ENCODE peak calls at places on chromosomes 4 and X, in five cellular contexts. K is K562, I is SK-N-SH, D is GM12878, E is HepG2. G is an unnamed sample.

GRCh38 chrX:17818729-17819128 is 42.4 kb downstream of the RAI2 start:
- DNase-seq in K (no peak), I (no peak), D (no peak), E (no peak), G (no peak)

GRCh38 chrX:101347859-101348451 is 587 bp downstream of the TIMM8A start:
- DNase-seq in K (peak; percentile 38), I (peak; percentile 46), D (no peak), E (peak; percentile 43), G (no peak)

GRCh38 chr4:56786955-56787354 is 34.5 kb downstream of the SPINK2 start:
- DNase-seq in K (no peak), I (peak; percentile 34), D (no peak), E (no peak), G (no peak)

GRCh38 chr4:120055795-120056194 is 10.9 kb downstream of the MAD2L1 start:
- DNase-seq in K (no peak), I (no peak), D (no peak), E (no peak), G (no peak)

GRCh38 chr4:108702960-108703359 is 52.6 kb downstream of the OSTC start:
- DNase-seq in K (no peak), I (no peak), D (no peak), E (no peak), G (no peak)

GRCh38 chr4:6128221-6128871 is 72.0 kb downstream of the JAKMIP1 start:
- DNase-seq in K (no peak), I (no peak), D (no peak), E (peak; percentile 46), G (no peak)

GRCh38 chrX:71955530-71956120 is 45.0 kb downstream of the NHSL2 start:
- DNase-seq in K (no peak), I (no peak), D (no peak), E (no peak), G (no peak)

GRCh38 chr4:90120815-90121214 is 6.4 kb upstream of the CCSER1 start:
- DNase-seq in K (no peak), I (no peak), D (no peak), E (no peak), G (no peak)

GRCh38 chrX:47145408-47146120 is 543 bp downstream of the RBM10 start:
- DNase-seq in K (peak; percentile 30), I (peak; percentile 71), D (no peak), E (no peak), G (peak; percentile 18)

GRCh38 chrX:71622347-71623104 is 4.2 kb upstream of the CXCR3 start:
- DNase-seq in K (peak; percentile 34), I (peak; percentile 35), D (peak; percentile 68), E (peak; percentile 58), G (peak; percentile 66)

GRCh38 chr4:10123227-10124101 is 6.9 kb upstream of the WDR1 start:
- DNase-seq in K (no peak), I (peak; percentile 34), D (no peak), E (peak; percentile 86), G (no peak)

GRCh38 chr4:77193511-77194236 is 36.7 kb downstream of the CCNG2 start:
- DNase-seq in K (peak; percentile 65), I (no peak), D (peak; percentile 69), E (no peak), G (peak; percentile 93)

GRCh38 chrX:334971-335757 is 16.6 kb upstream of the GTPBP6 start:
- DNase-seq in K (no peak), I (no peak), D (no peak), E (no peak), G (no peak)

GRCh38 chr4:162241857-162242256 is 78.1 kb upstream of the FSTL5 start:
- DNase-seq in K (no peak), I (no peak), D (no peak), E (peak; percentile 27), G (no peak)

GRCh38 chr4:7978489-7978888 is 38.8 kb upstream of the AFAP1 start:
- DNase-seq in K (no peak), I (no peak), D (no peak), E (no peak), G (no peak)

GRCh38 chr4:118124977-118125376 is 90.7 kb downstream of the NDST3 start:
- DNase-seq in K (no peak), I (no peak), D (no peak), E (no peak), G (no peak)

GRCh38 chr4:78644744-78645330 is 93.3 kb downstream of the ANXA3 start:
- DNase-seq in K (peak; percentile 70), I (peak; percentile 57), D (no peak), E (peak; percentile 51), G (no peak)

GRCh38 chr4:128880662-128881061 is 71.2 kb downstream of the JADE1 start:
- DNase-seq in K (no peak), I (no peak), D (no peak), E (no peak), G (no peak)

GRCh38 chr4:85966308-85966882 is 393.5 kb downstream of the MAPK10 start:
- DNase-seq in K (no peak), I (no peak), D (no peak), E (no peak), G (no peak)

GRCh38 chrX:152989292-152989658 is 4.6 kb downstream of the PNMA5 start:
- DNase-seq in K (no peak), I (no peak), D (no peak), E (no peak), G (peak; percentile 54)

GRCh38 chr4:74886490-74886889 is 46.4 kb upstream of the PARM1 start:
- DNase-seq in K (no peak), I (no peak), D (no peak), E (no peak), G (no peak)

GRCh38 chrX:30151964-30152363 is 63.4 kb upstream of the MAGEB2 start:
- DNase-seq in K (no peak), I (no peak), D (no peak), E (no peak), G (no peak)

GRCh38 chr4:3118281-3118680 is 43.8 kb downstream of the HTT start:
- DNase-seq in K (no peak), I (no peak), D (no peak), E (no peak), G (no peak)

GRCh38 chrX:92231391-92231790 is 452.2 kb downstream of the PCDH11X start:
- DNase-seq in K (no peak), I (no peak), D (no peak), E (no peak), G (no peak)

GRCh38 chrX:3651272-3651671 is 62.2 kb downstream of the PRKX start:
- DNase-seq in K (no peak), I (peak; percentile 38), D (no peak), E (no peak), G (no peak)

GRCh38 chrX:45584717-45585116 is 384.0 kb upstream of the DIPK2B start:
- DNase-seq in K (no peak), I (no peak), D (no peak), E (peak; percentile 2), G (no peak)

GRCh38 chr4:187387709-187388108 is 607.9 kb upstream of the ZFP42 start:
- DNase-seq in K (no peak), I (no peak), D (no peak), E (no peak), G (no peak)

GRCh38 chr4:16196482-16197393 is 29.5 kb downstream of the TAPT1 start:
- DNase-seq in K (no peak), I (no peak), D (peak; percentile 21), E (peak; percentile 4), G (no peak)

DNA sequence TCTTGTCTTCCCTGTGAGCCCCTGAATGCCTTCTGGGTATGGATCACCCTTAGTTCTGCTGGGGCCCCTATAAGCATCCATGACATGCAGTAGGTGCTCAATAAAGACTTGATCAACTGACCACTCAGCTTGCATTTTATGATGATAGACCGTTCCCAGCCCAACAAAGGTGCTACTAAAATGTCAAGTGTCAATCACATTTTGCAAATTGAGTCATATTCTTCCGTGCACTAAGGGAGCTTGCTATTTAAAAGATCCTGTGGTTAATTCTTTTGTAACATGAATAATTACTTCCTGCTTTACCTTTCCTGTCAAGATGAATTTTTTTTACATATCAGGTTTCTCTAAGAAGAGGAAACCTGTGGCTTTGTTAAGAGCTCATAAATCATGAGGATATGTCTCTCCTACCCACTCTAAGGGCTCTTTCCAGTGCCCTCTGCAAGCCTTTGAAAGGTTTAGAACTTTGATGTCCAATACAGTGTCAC is 47.6 kb downstream of the SH3KBP1 start:
- DNase-seq in K (no peak), I (no peak), D (peak; percentile 64), E (no peak), G (no peak)
- TF ChIP-seq GABPA in K (no peak), I (no peak), D (no peak), E (no peak), G (no peak)

DNA sequence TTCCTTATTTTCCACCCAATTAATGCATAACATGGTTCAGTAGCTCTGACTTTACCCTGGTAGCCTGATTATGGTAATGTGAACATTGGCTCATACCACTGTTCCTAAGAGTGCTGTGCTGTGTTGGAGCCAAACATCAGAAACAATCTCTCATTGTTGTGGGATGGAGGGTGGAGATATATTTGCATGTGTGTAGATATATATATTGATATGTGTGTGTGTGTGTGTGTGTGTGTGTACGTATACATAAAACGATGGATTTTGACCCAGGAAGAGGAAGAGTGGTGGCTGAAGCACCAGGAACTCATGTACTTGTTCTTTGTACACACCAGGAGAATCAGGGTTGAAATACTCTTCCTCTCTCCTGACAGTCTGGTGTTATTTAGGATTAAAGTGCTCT is 247.7 kb downstream of the IL15 start:
- DNase-seq in K (no peak), I (no peak), D (no peak), E (no peak), G (no peak)
- TF ChIP-seq REST in K (no peak), I (no peak), D (no peak), E (no peak), G (no peak)

DNA sequence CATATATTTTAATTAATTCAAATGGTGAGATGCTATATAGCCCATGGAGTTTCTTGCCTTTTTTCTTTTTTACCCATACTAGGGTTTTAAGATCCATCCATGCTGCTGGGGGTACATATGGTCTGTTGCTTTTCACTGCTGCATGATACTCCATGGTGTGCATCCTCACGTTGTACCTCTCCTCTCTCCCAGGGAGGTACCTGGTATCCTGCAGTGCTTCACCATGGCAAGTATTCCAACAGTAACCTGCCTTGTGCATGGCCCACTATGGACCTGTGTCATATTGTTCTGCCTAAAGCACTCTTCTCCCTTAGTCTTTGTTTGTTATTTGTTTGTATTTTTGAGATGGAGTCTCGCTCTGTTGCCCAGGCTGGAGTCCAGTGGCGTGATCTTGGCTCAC is 114.3 kb upstream of the GPC4 start:
- DNase-seq in K (no peak), I (no peak), D (no peak), E (no peak), G (no peak)
- TF ChIP-seq POLR2AphosphoS5 in K (no peak), I (no peak), D (no peak), E (no peak), G (no peak)

GRCh38 chr4:148857973-148858534 is 415.8 kb upstream of the NR3C2 start:
- DNase-seq in K (no peak), I (no peak), D (no peak), E (no peak), G (no peak)
- TF ChIP-seq GABPA in K (no peak), I (no peak), D (no peak), E (no peak), G (no peak)

DNA sequence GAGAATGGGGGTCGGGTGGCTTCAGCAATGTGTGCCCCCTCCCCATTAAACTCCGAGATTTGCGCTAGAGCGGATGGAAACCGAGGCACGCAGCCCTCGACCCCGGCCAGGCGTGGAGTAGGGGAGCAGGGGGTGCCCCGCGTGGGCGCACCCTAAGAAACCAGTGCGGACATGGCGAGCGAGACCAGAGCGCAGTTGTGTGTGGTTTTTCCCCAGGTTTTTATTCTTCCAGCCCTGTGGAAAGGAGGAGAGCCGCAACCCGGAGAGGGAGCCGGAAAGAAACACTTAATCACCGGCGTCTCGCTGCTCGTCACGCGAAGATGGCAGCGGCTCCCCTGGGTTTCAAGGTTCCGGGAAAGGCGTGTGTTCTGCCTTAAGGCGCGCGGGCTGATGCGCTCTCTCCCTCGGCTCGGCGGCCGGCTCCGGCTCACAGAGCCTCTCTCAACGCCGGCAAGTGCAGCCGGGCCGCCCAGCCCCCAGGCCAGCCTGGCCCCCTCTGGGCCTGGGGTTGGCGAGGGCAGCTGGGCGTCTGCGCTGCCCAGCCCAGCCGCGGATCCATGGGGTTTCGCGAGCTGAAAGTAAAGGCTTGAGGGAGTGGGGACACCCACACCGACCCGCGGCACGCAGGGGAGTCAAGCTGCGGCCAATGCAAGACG is 73.9 kb upstream of the BCOR start:
- DNase-seq in K (peak; percentile 23), I (no peak), D (no peak), E (no peak), G (no peak)
- TF ChIP-seq REST in K (no peak), I (no peak), D (no peak), E (no peak), G (no peak)